ENCODE peak calls at places on chromosomes 16 and 17, in four cellular contexts. G, M, L and W are unnamed samples.

GRCh38 chr17:27878776-27879562 is 14.2 kb downstream of the LYRM9 start:
- DNase-seq in G (peak; percentile 32), M (no peak), L (no peak), W (no peak)

GRCh38 chr17:57671546-57672204 is 73.4 kb downstream of the CCDC182 start:
- DNase-seq in G (peak; percentile 82), M (peak; percentile 69), L (peak; percentile 10), W (no peak)

GRCh38 chr16:30473231-30474061 is 904 bp downstream of the ITGAL start:
- DNase-seq in G (no peak), M (no peak), L (no peak), W (no peak)

GRCh38 chr17:55281592-55282378 is 17.0 kb downstream of the HLF start:
- DNase-seq in G (no peak), M (no peak), L (no peak), W (no peak)

GRCh38 chr17:77745702-77746101 is 212.8 kb upstream of the TNRC6C start:
- DNase-seq in G (no peak), M (no peak), L (no peak), W (no peak)

GRCh38 chr16:71781741-71782140 is 26.9 kb downstream of the AP1G1 start:
- DNase-seq in G (no peak), M (peak; percentile 19), L (peak; percentile 9), W (peak; percentile 55)

GRCh38 chr17:7263071-7263800 is 958 bp upstream of the CLDN7 start:
- DNase-seq in G (no peak), M (no peak), L (no peak), W (peak; percentile 32)

GRCh38 chr17:57679356-57679755 is 65.7 kb downstream of the CCDC182 start:
- DNase-seq in G (no peak), M (no peak), L (no peak), W (no peak)

GRCh38 chr16:68033101-68033500 is 10.0 kb downstream of the DUS2 start:
- DNase-seq in G (no peak), M (no peak), L (no peak), W (no peak)

GRCh38 chr17:36590082-36590481 is 1.6 kb upstream of the DHRS11 start:
- DNase-seq in G (no peak), M (peak; percentile 25), L (no peak), W (no peak)

GRCh38 chr16:84817613-84818012 is 2.2 kb upstream of the CRISPLD2 start:
- DNase-seq in G (no peak), M (no peak), L (no peak), W (no peak)

GRCh38 chr17:58184308-58184985 is 8.1 kb upstream of the EPX start:
- DNase-seq in G (no peak), M (peak; percentile 47), L (peak; percentile 16), W (peak; percentile 88)

GRCh38 chr17:78058001-78058400 is 70.6 kb downstream of the TMC6 start:
- DNase-seq in G (no peak), M (no peak), L (no peak), W (no peak)

GRCh38 chr17:75273968-75274708 is 3.1 kb upstream of the MIF4GD start:
- DNase-seq in G (no peak), M (peak; percentile 77), L (no peak), W (peak; percentile 71)

GRCh38 chr16:55495616-55496289 is 13.1 kb upstream of the LPCAT2 start:
- DNase-seq in G (no peak), M (peak; percentile 85), L (no peak), W (peak; percentile 94)

GRCh38 chr16:19882641-19883040 is 2.0 kb downstream of the GPRC5B start:
- DNase-seq in G (no peak), M (no peak), L (no peak), W (no peak)

GRCh38 chr17:77754956-77755355 is 203.5 kb upstream of the TNRC6C start:
- DNase-seq in G (no peak), M (no peak), L (no peak), W (no peak)

GRCh38 chr17:77521076-77521475 is 380.3 kb downstream of the SEC14L1 start:
- DNase-seq in G (no peak), M (no peak), L (no peak), W (no peak)

GRCh38 chr17:49146620-49147306 is 14.2 kb downstream of the B4GALNT2 start:
- DNase-seq in G (no peak), M (peak; percentile 100), L (peak; percentile 92), W (peak; percentile 99)

GRCh38 chr17:32240745-32241144 is 24.9 kb upstream of the RHBDL3 start:
- DNase-seq in G (peak; percentile 64), M (no peak), L (no peak), W (no peak)

GRCh38 chr16:23385441-23385840 is 67.5 kb downstream of the COG7 start:
- DNase-seq in G (no peak), M (no peak), L (no peak), W (no peak)

GRCh38 chr16:2029350-2029749 is 2.6 kb downstream of the NHERF2 start:
- DNase-seq in G (peak; percentile 50), M (no peak), L (no peak), W (no peak)

GRCh38 chr17:47707056-47707791 is 13.3 kb downstream of the TBKBP1 start:
- DNase-seq in G (no peak), M (peak; percentile 55), L (no peak), W (no peak)

GRCh38 chr17:67293251-67294203 is 48.5 kb upstream of the HELZ start:
- DNase-seq in G (peak; percentile 58), M (peak; percentile 29), L (no peak), W (peak; percentile 52)

GRCh38 chr17:9022553-9023388 is 1.5 kb downstream of the NTN1 start:
- DNase-seq in G (no peak), M (no peak), L (no peak), W (no peak)

GRCh38 chr17:65433592-65433991 is 127.9 kb downstream of the AXIN2 start:
- DNase-seq in G (no peak), M (no peak), L (no peak), W (no peak)

GRCh38 chr17:29948460-29949185 is 7.2 kb downstream of the EFCAB5 start:
- DNase-seq in G (no peak), M (no peak), L (no peak), W (no peak)

GRCh38 chr16:84726670-84727467 is 27.1 kb downstream of the USP10 start:
- DNase-seq in G (peak; percentile 25), M (no peak), L (no peak), W (no peak)

GRCh38 chr17:38893113-38893512 is 23.3 kb downstream of the LASP1 start:
- DNase-seq in G (no peak), M (no peak), L (no peak), W (no peak)

GRCh38 chr17:28885363-28885762 is 12.2 kb downstream of the FLOT2 start:
- DNase-seq in G (no peak), M (no peak), L (no peak), W (no peak)

GRCh38 chr17:68457168-68457538 is at the start of gene WIPI1:
- DNase-seq in G (no peak), M (no peak), L (no peak), W (no peak)

GRCh38 chr16:27349276-27349675 is 35.5 kb downstream of the IL4R start:
- DNase-seq in G (no peak), M (no peak), L (no peak), W (no peak)

GRCh38 chr16:27346818-27347217 is 33.0 kb downstream of the IL4R start:
- DNase-seq in G (no peak), M (no peak), L (no peak), W (no peak)

GRCh38 chr16:27352026-27352425 is 38.3 kb downstream of the IL4R start:
- DNase-seq in G (no peak), M (no peak), L (no peak), W (no peak)

GRCh38 chr16:27347930-27348685 is 34.3 kb downstream of the IL4R start:
- DNase-seq in G (no peak), M (no peak), L (no peak), W (no peak)

DNA sequence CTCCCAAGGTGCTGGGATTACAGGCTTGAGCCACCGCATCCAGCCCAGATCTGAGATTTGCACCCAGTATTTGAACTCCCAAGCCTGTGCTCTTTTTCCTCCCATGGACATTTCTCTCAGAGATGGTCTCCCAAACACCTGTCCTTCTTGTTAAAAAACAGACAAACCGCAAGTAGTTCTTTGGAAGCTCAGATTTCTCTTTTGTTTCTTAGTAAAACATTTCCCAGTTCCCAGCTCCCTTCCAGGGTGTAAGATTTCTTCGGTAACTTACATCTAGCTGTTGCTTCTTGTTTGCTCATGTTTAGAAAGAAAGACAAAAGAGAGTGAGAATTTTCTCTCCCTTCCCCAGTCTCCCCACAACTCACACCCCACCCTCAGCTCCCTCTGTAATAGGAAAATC is 36.2 kb downstream of the IL4R start:
- DNase-seq in G (no peak), M (no peak), L (no peak), W (no peak)
- H3K36me3 ChIP-seq in G (peaks cover 97% of the 10 kb centered on the region), M (peaks cover 88% of the 10 kb centered on the region), L (peaks cover 6% of the 10 kb centered on the region), W (peaks cover 49% of the 10 kb centered on the region)

GRCh38 chr17:83036193-83036592 is 43.2 kb upstream of the METRNL start:
- DNase-seq in G (no peak), M (no peak), L (no peak), W (no peak)
- H3K36me3 ChIP-seq in G (peaks cover 3% of the 10 kb centered on the region), M (peaks cover 4% of the 10 kb centered on the region), L (no peaks in the 10 kb centered on the region), W (no peaks in the 10 kb centered on the region)

DNA sequence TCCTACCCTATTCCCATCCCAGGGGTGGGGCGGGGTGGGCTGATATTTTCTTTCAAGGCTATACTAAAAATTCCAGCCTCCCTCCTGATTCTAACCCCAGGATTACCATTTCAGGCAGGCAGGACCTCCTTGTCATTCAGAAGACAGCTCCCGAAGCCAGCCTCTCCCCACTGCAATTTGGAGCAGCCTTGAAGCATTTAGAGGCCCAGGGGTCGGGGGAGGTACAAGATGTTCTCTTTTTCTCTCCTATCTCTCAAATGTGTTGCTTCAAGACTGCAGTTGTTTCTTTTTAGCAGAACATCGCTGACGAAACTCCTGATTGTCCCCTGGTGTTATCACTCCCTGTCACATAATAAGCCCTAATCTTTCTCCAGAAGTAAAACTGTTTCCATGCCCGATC is 71.1 kb downstream of the SOX9 start:
- DNase-seq in G (no peak), M (no peak), L (no peak), W (no peak)
- H3K36me3 ChIP-seq in G (no peaks in the 10 kb centered on the region), M (no peaks in the 10 kb centered on the region), L (no peaks in the 10 kb centered on the region), W (no peaks in the 10 kb centered on the region)

GRCh38 chr16:87734644-87735043 is 31.1 kb downstream of the KLHDC4 start:
- DNase-seq in G (no peak), M (no peak), L (no peak), W (no peak)
- H3K36me3 ChIP-seq in G (peaks cover 21% of the 10 kb centered on the region), M (peaks cover 16% of the 10 kb centered on the region), L (peaks cover under 1% of the 10 kb centered on the region), W (peaks cover 12% of the 10 kb centered on the region)